ENCODE peak calls at places on chromosomes 11 and 22, in five cellular contexts. One of them, this sample, is unnamed.
A peak's percentile ranks its signal among the peaks of the same experiment; 100 is the strongest.

GRCh38 chr11:67062526-67063373 is 6.1 kb downstream of the RHOD start:
- DNase-seq in esophagus squamous epithelium: no peak
- DNase-seq in thoracic aorta: no peak
- DNase-seq in transverse colon: no peak
- DNase-seq in A673: no peak
- DNase-seq in this sample: no peak

GRCh38 chr11:16097543-16097942 is 258.8 kb downstream of the SOX6 start:
- DNase-seq in esophagus squamous epithelium: no peak
- DNase-seq in thoracic aorta: no peak
- DNase-seq in transverse colon: peak; percentile 10
- DNase-seq in A673: no peak
- DNase-seq in this sample: no peak

GRCh38 chr11:124812876-124813275 is 12.7 kb upstream of the MSANTD2 start:
- DNase-seq in esophagus squamous epithelium: no peak
- DNase-seq in thoracic aorta: no peak
- DNase-seq in transverse colon: no peak
- DNase-seq in A673: peak; percentile 29
- DNase-seq in this sample: no peak

GRCh38 chr11:86922225-86922624 is 33.0 kb downstream of the FZD4 start:
- DNase-seq in esophagus squamous epithelium: no peak
- DNase-seq in thoracic aorta: no peak
- DNase-seq in transverse colon: no peak
- DNase-seq in A673: no peak
- DNase-seq in this sample: no peak

GRCh38 chr11:118410055-118410745 is 8.8 kb downstream of the ATP5MG start:
- DNase-seq in esophagus squamous epithelium: no peak
- DNase-seq in thoracic aorta: no peak
- DNase-seq in transverse colon: no peak
- DNase-seq in A673: no peak
- DNase-seq in this sample: no peak

GRCh38 chr11:83061883-83062282 is 9.8 kb downstream of the RAB30 start:
- DNase-seq in esophagus squamous epithelium: no peak
- DNase-seq in thoracic aorta: no peak
- DNase-seq in transverse colon: no peak
- DNase-seq in A673: no peak
- DNase-seq in this sample: no peak

GRCh38 chr22:20425821-20426615 is 11.6 kb downstream of the SCARF2 start:
- DNase-seq in esophagus squamous epithelium: no peak
- DNase-seq in thoracic aorta: no peak
- DNase-seq in transverse colon: no peak
- DNase-seq in A673: no peak
- DNase-seq in this sample: no peak

GRCh38 chr11:4577761-4578160 is 3.8 kb upstream of the OR52I2 start:
- DNase-seq in esophagus squamous epithelium: no peak
- DNase-seq in thoracic aorta: no peak
- DNase-seq in transverse colon: no peak
- DNase-seq in A673: no peak
- DNase-seq in this sample: no peak

GRCh38 chr11:8717876-8718753 is 35.5 kb downstream of the RPL27A start:
- DNase-seq in esophagus squamous epithelium: no peak
- DNase-seq in thoracic aorta: no peak
- DNase-seq in transverse colon: peak; percentile 24
- DNase-seq in A673: peak; percentile 37
- DNase-seq in this sample: peak; percentile 65

GRCh38 chr22:22810018-22810427 is 77.6 kb upstream of the IGLL5 start:
- DNase-seq in esophagus squamous epithelium: no peak
- DNase-seq in thoracic aorta: no peak
- DNase-seq in transverse colon: peak; percentile 57
- DNase-seq in A673: peak; percentile 30
- DNase-seq in this sample: peak; percentile 54

GRCh38 chr11:107921997-107922396 is 6.3 kb upstream of the RAB39A start:
- DNase-seq in esophagus squamous epithelium: no peak
- DNase-seq in thoracic aorta: no peak
- DNase-seq in transverse colon: no peak
- DNase-seq in A673: no peak
- DNase-seq in this sample: no peak

GRCh38 chr11:124917115-124917637 is 1.9 kb upstream of the HEPN1 start:
- DNase-seq in esophagus squamous epithelium: no peak
- DNase-seq in thoracic aorta: no peak
- DNase-seq in transverse colon: no peak
- DNase-seq in A673: peak; percentile 23
- DNase-seq in this sample: no peak

GRCh38 chr11:77100166-77101042 is 2.2 kb upstream of the OMP start:
- DNase-seq in esophagus squamous epithelium: no peak
- DNase-seq in thoracic aorta: no peak
- DNase-seq in transverse colon: no peak
- DNase-seq in A673: no peak
- DNase-seq in this sample: no peak

GRCh38 chr22:46078241-46079092 is 71.9 kb upstream of the PPARA start:
- DNase-seq in esophagus squamous epithelium: no peak
- DNase-seq in thoracic aorta: no peak
- DNase-seq in transverse colon: peak; percentile 32
- DNase-seq in A673: peak; percentile 87
- DNase-seq in this sample: peak; percentile 78

GRCh38 chr11:80719292-80719646 is 1278.4 kb upstream of the TENM4 start:
- DNase-seq in esophagus squamous epithelium: no peak
- DNase-seq in thoracic aorta: no peak
- DNase-seq in transverse colon: no peak
- DNase-seq in A673: no peak
- DNase-seq in this sample: no peak

GRCh38 chr11:88196393-88196792 is 21.1 kb upstream of the RAB38 start:
- DNase-seq in esophagus squamous epithelium: no peak
- DNase-seq in thoracic aorta: no peak
- DNase-seq in transverse colon: no peak
- DNase-seq in A673: no peak
- DNase-seq in this sample: no peak

GRCh38 chr11:2534957-2535672 is 90.3 kb downstream of the KCNQ1 start:
- DNase-seq in esophagus squamous epithelium: no peak
- DNase-seq in thoracic aorta: no peak
- DNase-seq in transverse colon: peak; percentile 4
- DNase-seq in A673: no peak
- DNase-seq in this sample: no peak

GRCh38 chr22:46065733-46066454 is 84.4 kb upstream of the PPARA start:
- DNase-seq in esophagus squamous epithelium: no peak
- DNase-seq in thoracic aorta: no peak
- DNase-seq in transverse colon: no peak
- DNase-seq in A673: no peak
- DNase-seq in this sample: no peak

GRCh38 chr11:33257897-33258630 is 883 bp downstream of the HIPK3 start:
- DNase-seq in esophagus squamous epithelium: peak; percentile 19
- DNase-seq in thoracic aorta: peak; percentile 40
- DNase-seq in transverse colon: peak; percentile 84
- DNase-seq in A673: peak; percentile 97
- DNase-seq in this sample: peak; percentile 85

GRCh38 chr11:82775736-82776346 is 42.2 kb upstream of the FAM181B start:
- DNase-seq in esophagus squamous epithelium: no peak
- DNase-seq in thoracic aorta: no peak
- DNase-seq in transverse colon: peak; percentile 40
- DNase-seq in A673: peak; percentile 89
- DNase-seq in this sample: no peak

GRCh38 chr11:15216678-15217077 is 102.0 kb downstream of the INSC start:
- DNase-seq in esophagus squamous epithelium: no peak
- DNase-seq in thoracic aorta: no peak
- DNase-seq in transverse colon: no peak
- DNase-seq in A673: peak; percentile 17
- DNase-seq in this sample: no peak

GRCh38 chr22:31055322-31056159 is 25.6 kb upstream of the SMTN start:
- DNase-seq in esophagus squamous epithelium: no peak
- DNase-seq in thoracic aorta: peak; percentile 84
- DNase-seq in transverse colon: peak; percentile 82
- DNase-seq in A673: peak; percentile 75
- DNase-seq in this sample: peak; percentile 69

GRCh38 chr11:45178890-45179663 is 32.6 kb downstream of the PRDM11 start:
- DNase-seq in esophagus squamous epithelium: no peak
- DNase-seq in thoracic aorta: no peak
- DNase-seq in transverse colon: no peak
- DNase-seq in A673: no peak
- DNase-seq in this sample: no peak

GRCh38 chr11:131888230-131888826 is 517.9 kb downstream of the NTM start:
- DNase-seq in esophagus squamous epithelium: no peak
- DNase-seq in thoracic aorta: no peak
- DNase-seq in transverse colon: no peak
- DNase-seq in A673: peak; percentile 91
- DNase-seq in this sample: no peak

GRCh38 chr11:67289651-67290479 is 762 bp downstream of the ANKRD13D start:
- DNase-seq in esophagus squamous epithelium: no peak
- DNase-seq in thoracic aorta: no peak
- DNase-seq in transverse colon: no peak
- DNase-seq in A673: no peak
- DNase-seq in this sample: no peak

GRCh38 chr22:26385164-26385563 is 43.9 kb upstream of the ASPHD2 start:
- DNase-seq in esophagus squamous epithelium: no peak
- DNase-seq in thoracic aorta: no peak
- DNase-seq in transverse colon: no peak
- DNase-seq in A673: no peak
- DNase-seq in this sample: no peak

GRCh38 chr11:113105584-113105983 is 144.4 kb downstream of the NCAM1 start:
- DNase-seq in esophagus squamous epithelium: no peak
- DNase-seq in thoracic aorta: no peak
- DNase-seq in transverse colon: no peak
- DNase-seq in A673: no peak
- DNase-seq in this sample: no peak

GRCh38 chr11:6654281-6655019 is 1.2 kb downstream of the DCHS1 start:
- DNase-seq in esophagus squamous epithelium: no peak
- DNase-seq in thoracic aorta: no peak
- DNase-seq in transverse colon: no peak
- DNase-seq in A673: no peak
- DNase-seq in this sample: peak; percentile 29
- H3K4me3 ChIP-seq in esophagus squamous epithelium: peak overlapping the region; percentile 73
- H3K4me3 ChIP-seq in thoracic aorta: peak overlapping the region; percentile 83
- H3K4me3 ChIP-seq in transverse colon: no peak overlapping the region
- H3K4me3 ChIP-seq in A673: peak overlapping the region; percentile 50
- H3K4me3 ChIP-seq in this sample: peak overlapping the region; percentile 26

GRCh38 chr22:37410174-37411055 is 16.9 kb downstream of the ELFN2 start:
- DNase-seq in esophagus squamous epithelium: no peak
- DNase-seq in thoracic aorta: no peak
- DNase-seq in transverse colon: no peak
- DNase-seq in A673: no peak
- DNase-seq in this sample: no peak

GRCh38 chr22:37411655-37412054 is 15.6 kb downstream of the ELFN2 start:
- DNase-seq in esophagus squamous epithelium: no peak
- DNase-seq in thoracic aorta: no peak
- DNase-seq in transverse colon: no peak
- DNase-seq in A673: no peak
- DNase-seq in this sample: no peak

GRCh38 chr22:37409557-37409956 is 17.7 kb downstream of the ELFN2 start:
- DNase-seq in esophagus squamous epithelium: no peak
- DNase-seq in thoracic aorta: no peak
- DNase-seq in transverse colon: no peak
- DNase-seq in A673: no peak
- DNase-seq in this sample: no peak

GRCh38 chr22:37406836-37407235 is 20.4 kb downstream of the ELFN2 start:
- DNase-seq in esophagus squamous epithelium: no peak
- DNase-seq in thoracic aorta: no peak
- DNase-seq in transverse colon: no peak
- DNase-seq in A673: no peak
- DNase-seq in this sample: no peak

DNA sequence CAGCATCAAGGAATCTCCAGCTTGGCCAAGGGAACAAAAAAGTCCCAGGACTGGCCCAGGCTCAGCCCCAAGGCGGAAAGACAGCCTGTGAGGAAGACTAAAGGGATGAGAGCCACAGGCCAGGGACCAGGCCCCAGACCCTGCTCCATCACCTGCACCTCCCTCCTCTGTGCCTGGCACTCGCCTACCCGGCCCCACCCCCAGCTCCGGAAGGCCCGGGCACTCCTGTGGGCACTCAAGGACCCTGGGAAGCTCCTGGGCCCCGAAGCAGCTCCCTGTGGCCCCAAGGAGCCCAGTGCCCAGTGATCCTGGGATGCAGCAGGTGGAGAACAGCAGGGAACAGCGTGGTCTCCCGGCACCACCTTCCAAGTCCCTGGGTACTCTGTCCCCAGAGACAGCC is 18.2 kb downstream of the ELFN2 start:
- DNase-seq in esophagus squamous epithelium: no peak
- DNase-seq in thoracic aorta: no peak
- DNase-seq in transverse colon: no peak
- DNase-seq in A673: no peak
- DNase-seq in this sample: no peak
- H3K27me3 ChIP-seq in esophagus squamous epithelium: no peaks in the 10 kb centered on the region
- H3K27me3 ChIP-seq in thoracic aorta: no peaks in the 10 kb centered on the region
- H3K27me3 ChIP-seq in transverse colon: peaks cover 31% of the 10 kb centered on the region
- H3K27me3 ChIP-seq in A673: no peaks in the 10 kb centered on the region
- H3K27me3 ChIP-seq in this sample: no peaks in the 10 kb centered on the region

DNA sequence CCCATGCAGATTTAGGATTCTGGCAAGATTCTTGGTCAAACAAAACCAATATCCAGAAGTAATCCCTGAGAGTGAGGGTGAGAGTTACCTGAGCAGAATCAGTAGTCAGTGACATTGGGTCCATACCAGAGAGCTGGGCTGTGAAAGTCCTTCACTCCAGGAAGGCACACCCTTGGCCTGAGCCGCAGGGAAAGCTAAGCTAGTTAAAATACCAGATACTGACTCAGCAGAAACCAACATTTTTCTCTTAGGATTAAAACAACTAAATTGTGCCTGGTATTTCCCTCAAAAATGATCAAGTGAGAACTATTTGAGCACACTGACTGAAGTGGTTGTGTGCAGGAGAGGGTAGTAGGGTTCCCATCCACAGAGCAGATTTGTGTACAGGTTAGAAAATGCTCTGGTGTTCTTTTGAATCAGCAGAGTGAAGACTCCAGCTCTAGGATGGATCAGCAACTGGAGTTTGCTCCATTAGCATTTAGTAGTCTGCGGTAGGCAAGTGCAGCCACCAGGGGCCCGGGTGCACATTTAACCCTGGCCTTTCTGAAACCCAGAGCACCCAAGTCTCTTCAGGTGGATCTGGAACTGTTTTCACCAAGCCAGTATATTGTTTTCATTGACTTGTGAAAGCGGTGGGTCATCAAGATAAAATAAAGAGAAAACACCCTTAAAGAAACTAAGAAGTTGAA is 100.7 kb upstream of the CLPB start:
- DNase-seq in esophagus squamous epithelium: no peak
- DNase-seq in thoracic aorta: no peak
- DNase-seq in transverse colon: no peak
- DNase-seq in A673: no peak
- DNase-seq in this sample: no peak
- TF ChIP-seq CTCF in esophagus squamous epithelium: no peak
- TF ChIP-seq CTCF in thoracic aorta: no peak
- TF ChIP-seq CTCF in transverse colon: no peak
- TF ChIP-seq CTCF in A673: no peak
- TF ChIP-seq CTCF in this sample: no peak

GRCh38 chr11:63942803-63943202 is 4.0 kb downstream of the NAA40 start:
- DNase-seq in esophagus squamous epithelium: no peak
- DNase-seq in thoracic aorta: no peak
- DNase-seq in transverse colon: no peak
- DNase-seq in A673: no peak
- DNase-seq in this sample: no peak

GRCh38 chr11:63939351-63939920 is 634 bp downstream of the NAA40 start:
- DNase-seq in esophagus squamous epithelium: no peak
- DNase-seq in thoracic aorta: no peak
- DNase-seq in transverse colon: peak; percentile 26
- DNase-seq in A673: peak; percentile 38
- DNase-seq in this sample: peak; percentile 30

GRCh38 chr11:63938481-63939350 is at the start of gene NAA40:
- DNase-seq in esophagus squamous epithelium: peak; percentile 72
- DNase-seq in thoracic aorta: peak; percentile 62
- DNase-seq in transverse colon: peak; percentile 94
- DNase-seq in A673: peak; percentile 97
- DNase-seq in this sample: peak; percentile 95

GRCh38 chr11:63941901-63942300 is 3.1 kb downstream of the NAA40 start:
- DNase-seq in esophagus squamous epithelium: no peak
- DNase-seq in thoracic aorta: no peak
- DNase-seq in transverse colon: no peak
- DNase-seq in A673: no peak
- DNase-seq in this sample: no peak

GRCh38 chr11:63940786-63941185 is 2.0 kb downstream of the NAA40 start:
- DNase-seq in esophagus squamous epithelium: no peak
- DNase-seq in thoracic aorta: no peak
- DNase-seq in transverse colon: no peak
- DNase-seq in A673: no peak
- DNase-seq in this sample: no peak
- H3K4me3 ChIP-seq in esophagus squamous epithelium: no peak overlapping the region
- H3K4me3 ChIP-seq in thoracic aorta: no peak overlapping the region
- H3K4me3 ChIP-seq in transverse colon: no peak overlapping the region
- H3K4me3 ChIP-seq in A673: no peak overlapping the region
- H3K4me3 ChIP-seq in this sample: no peak overlapping the region